ENCODE peak calls at places on chromosomes 3 and 15, in six cellular contexts. X is H9, Z is GM23338, R is fibroblast of lung, H is hepatocyte, B is PC-9. D is an unnamed sample.

GRCh38 chr15:29571728-29572454 is 250.4 kb downstream of the TJP1 start:
- DNase-seq in B (no peak), X (no peak), Z (peak; percentile 11), R (peak; percentile 17), H (peak; percentile 43), D (no peak)

GRCh38 chr3:63151893-63152292 is 126.2 kb upstream of the SYNPR start:
- DNase-seq in R (no peak), H (no peak), X (no peak), B (no peak), Z (no peak), D (no peak)

GRCh38 chr3:189534546-189534945 is 96.6 kb upstream of the TP63 start:
- DNase-seq in R (no peak), X (no peak), B (no peak), Z (no peak), H (no peak), D (no peak)

GRCh38 chr15:25185156-25185710 is 230.4 kb downstream of the SNRPN start:
- DNase-seq in Z (no peak), H (no peak), R (no peak), B (no peak), X (no peak), D (no peak)

GRCh38 chr15:64502537-64502936 is 42.2 kb downstream of the ZNF609 start:
- DNase-seq in R (no peak), H (no peak), X (no peak), Z (no peak), B (no peak), D (no peak)

GRCh38 chr3:14633819-14634424 is 17.6 kb upstream of the CCDC174 start:
- DNase-seq in Z (peak; percentile 80), H (peak; percentile 79), X (peak; percentile 64), R (peak; percentile 69), B (peak; percentile 32), D (peak; percentile 41)

GRCh38 chr3:101873619-101874018 is 24.3 kb downstream of the NFKBIZ start:
- DNase-seq in B (no peak), H (no peak), X (no peak), Z (no peak), R (peak; percentile 91), D (no peak)

GRCh38 chr3:146476094-146476740 is 6.9 kb upstream of the PLSCR2 start:
- DNase-seq in H (no peak), X (no peak), Z (no peak), B (no peak), R (no peak), D (no peak)

GRCh38 chr3:138389841-138390581 is 41.6 kb downstream of the MRAS start:
- DNase-seq in H (peak; percentile 70), X (no peak), Z (no peak), R (peak; percentile 49), B (peak; percentile 59), D (peak; percentile 96)

GRCh38 chr3:150142936-150143335 is 172.2 kb upstream of the PFN2 start:
- DNase-seq in Z (no peak), R (no peak), H (no peak), X (no peak), B (no peak), D (no peak)

GRCh38 chr3:62718011-62718410 is 157.2 kb downstream of the CADPS start:
- DNase-seq in Z (no peak), X (no peak), H (no peak), B (no peak), R (no peak), D (peak; percentile 37)

GRCh38 chr15:56817266-56817665 is 84.0 kb upstream of the ZNF280D start:
- DNase-seq in Z (peak; percentile 22), X (no peak), R (no peak), H (no peak), B (no peak), D (peak; percentile 53)

GRCh38 chr15:45441686-45442085 is 63.3 kb upstream of the GATM start:
- DNase-seq in H (no peak), X (no peak), Z (no peak), B (no peak), R (no peak), D (no peak)

GRCh38 chr15:47820047-47820779 is 102.9 kb downstream of the SEMA6D start:
- DNase-seq in H (no peak), X (no peak), B (no peak), Z (no peak), R (peak; percentile 70), D (peak; percentile 49)

GRCh38 chr15:62962101-62962995 is 80.2 kb upstream of the TPM1 start:
- DNase-seq in X (no peak), Z (no peak), H (no peak), R (no peak), B (no peak), D (no peak)

DNA sequence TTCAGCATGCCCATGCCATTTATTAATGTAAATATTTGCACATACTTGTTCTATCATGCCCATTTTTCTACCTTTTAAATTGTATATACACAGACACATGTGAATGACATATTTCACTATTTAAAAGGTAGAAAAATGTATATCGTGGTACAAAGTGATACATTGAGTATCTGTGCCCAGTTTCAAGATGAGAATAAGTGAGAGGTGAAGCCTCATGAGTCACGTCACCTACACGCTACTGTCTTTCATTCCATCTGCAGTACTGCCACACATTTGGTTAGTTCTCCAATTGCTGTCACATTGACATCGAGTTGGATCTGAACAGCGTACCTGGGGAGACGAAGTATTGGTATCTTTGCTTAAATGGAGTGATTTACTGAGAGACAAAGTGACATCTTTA is 11.9 kb downstream of the GREM1 start:
- DNase-seq in H (no peak), X (no peak), B (no peak), Z (no peak), R (no peak), D (no peak)
- H4K20me1 ChIP-seq in H (no peaks in the 10 kb centered on the region), X (no peaks in the 10 kb centered on the region), B (no peaks in the 10 kb centered on the region), Z (no peaks in the 10 kb centered on the region), R (peaks cover 2% of the 10 kb centered on the region), D (no peaks in the 10 kb centered on the region)

GRCh38 chr3:20405731-20406130 is 219.7 kb upstream of the SGO1 start:
- DNase-seq in X (no peak), H (peak; percentile 64), B (no peak), R (peak; percentile 88), Z (no peak), D (peak; percentile 50)
- TF ChIP-seq CTCF in X (no peak), H (no peak), B (no peak), R (no peak), Z (no peak), D (no peak)

GRCh38 chr3:99776516-99777209 is 41.0 kb upstream of the CMSS1 start:
- DNase-seq in X (no peak), H (no peak), R (peak; percentile 44), Z (no peak), B (peak; percentile 25), D (peak; percentile 47)
- H2AFZ ChIP-seq in X (no peak overlapping the region), H (no peak overlapping the region), R (no peak overlapping the region), Z (peak overlapping the region; percentile 24), B (no peak overlapping the region), D (no peak overlapping the region)

DNA sequence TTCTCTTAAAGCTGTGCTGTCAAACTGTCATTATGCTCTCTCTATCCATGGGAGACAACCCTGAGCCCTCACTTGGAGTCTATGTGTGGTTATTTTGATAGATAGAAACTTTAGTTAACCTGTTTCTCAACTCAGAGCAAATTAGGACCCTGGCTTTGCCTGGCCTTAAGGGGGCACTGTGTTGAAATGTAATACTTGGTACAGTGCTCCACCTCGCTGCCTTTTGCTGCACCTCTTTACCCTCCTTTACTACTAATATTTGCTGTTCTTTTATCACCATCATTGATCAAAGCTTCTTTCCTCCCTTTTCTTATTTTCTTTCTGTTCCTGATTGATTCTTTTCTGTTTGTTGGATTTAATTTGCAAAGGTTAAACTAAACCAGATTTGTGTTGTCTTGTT is 34.3 kb downstream of the STT3B start:
- DNase-seq in X (peak; percentile 49), Z (peak; percentile 74), B (no peak), R (no peak), H (peak; percentile 19), D (no peak)
- H4K20me1 ChIP-seq in X (peaks cover 2% of the 10 kb centered on the region), Z (peaks cover 67% of the 10 kb centered on the region), B (no peaks in the 10 kb centered on the region), R (peaks cover 14% of the 10 kb centered on the region), H (peaks cover 94% of the 10 kb centered on the region), D (peaks cover 8% of the 10 kb centered on the region)

GRCh38 chr3:97389883-97390282 is 374.7 kb upstream of the ARL6 start:
- DNase-seq in H (no peak), X (no peak), B (no peak), Z (peak; percentile 39), R (no peak), D (no peak)

GRCh38 chr3:97388774-97389173 is 375.8 kb upstream of the ARL6 start:
- DNase-seq in X (no peak), H (no peak), R (no peak), B (no peak), Z (peak; percentile 17), D (no peak)

DNA sequence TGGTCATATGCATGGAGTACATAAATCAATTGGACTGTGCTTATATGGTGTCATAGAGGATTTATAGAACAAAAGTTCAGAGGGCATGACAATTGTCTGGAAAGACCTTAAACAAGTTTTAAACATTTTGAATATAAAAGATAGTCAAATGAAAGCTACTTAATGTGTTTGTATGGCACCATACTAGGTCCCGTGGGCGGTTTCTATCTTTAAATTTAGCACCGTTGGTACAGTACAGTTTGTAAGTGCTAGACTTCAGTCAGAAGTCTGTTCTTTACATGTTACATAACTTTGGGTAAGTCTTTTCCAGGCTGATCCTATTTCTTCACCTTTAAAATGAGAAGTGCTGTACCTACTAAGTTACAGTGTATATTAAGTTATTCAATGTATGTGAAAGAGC is 373.4 kb upstream of the ARL6 start:
- DNase-seq in B (no peak), H (no peak), X (no peak), R (no peak), Z (no peak), D (no peak)
- TF ChIP-seq CTCF in B (no peak), H (no peak), X (no peak), R (no peak), Z (no peak), D (no peak)

GRCh38 chr3:187104956-187105355 is 34.3 kb downstream of the RPL39L start:
- DNase-seq in H (no peak), Z (no peak), X (no peak), R (no peak), B (no peak), D (no peak)

GRCh38 chr3:187101184-187102072 is 37.9 kb downstream of the RPL39L start:
- DNase-seq in B (peak; percentile 43), R (peak; percentile 76), X (no peak), H (peak; percentile 57), Z (no peak), D (peak; percentile 52)

GRCh38 chr3:187104342-187104741 is 35.0 kb downstream of the RPL39L start:
- DNase-seq in X (no peak), H (no peak), B (no peak), R (no peak), Z (no peak), D (no peak)

GRCh38 chr3:187103251-187103650 is 36.0 kb downstream of the RPL39L start:
- DNase-seq in H (no peak), R (no peak), B (no peak), Z (no peak), X (no peak), D (no peak)

GRCh38 chr3:187102073-187102634 is 37.1 kb downstream of the RPL39L start:
- DNase-seq in R (no peak), H (no peak), B (no peak), Z (no peak), X (no peak), D (no peak)
- H2AFZ ChIP-seq in R (peak overlapping the region; percentile 49), H (no peak overlapping the region), B (no peak overlapping the region), Z (no peak overlapping the region), X (no peak overlapping the region), D (peak overlapping the region; percentile 66)

GRCh38 chr3:160556141-160556540 is 9.2 kb downstream of the KPNA4 start:
- DNase-seq in Z (no peak), R (no peak), B (no peak), X (no peak), H (no peak), D (no peak)
- H4K20me1 ChIP-seq in Z (peaks cover 61% of the 10 kb centered on the region), R (no peaks in the 10 kb centered on the region), B (peaks cover 77% of the 10 kb centered on the region), X (no peaks in the 10 kb centered on the region), H (peaks cover 88% of the 10 kb centered on the region), D (peaks cover 6% of the 10 kb centered on the region)